ENCODE peak calls at places on chromosome 15, in eight cellular contexts. Y is neuronal stem cell, G is fibroblast of lung, D is astrocyte, U is mesendoderm, F is neural progenitor cell, K is PC-3, Z is HCT116. T is an unnamed sample.
A peak's percentile ranks its signal among the peaks of the same experiment; 100 is the strongest.

GRCh38 chr15:82105458-82106205 is 59.8 kb upstream of the MEX3B start:
- DNase-seq in U (peak; percentile 57), G (peak; percentile 57), K (peak; percentile 32), F (no peak), D (peak; percentile 78), Z (no peak), Y (no peak), T (no peak)

GRCh38 chr15:60804986-60805949 is 326.3 kb upstream of the ICE2 start:
- DNase-seq in Z (no peak), U (peak; percentile 80), G (no peak), D (peak; percentile 84), K (peak; percentile 4), F (no peak), Y (no peak), T (peak; percentile 56)

GRCh38 chr15:98799461-98799971 is 151.2 kb downstream of the IGF1R start:
- DNase-seq in K (no peak), F (peak; percentile 65), D (no peak), G (no peak), U (peak; percentile 85), Y (no peak), Z (no peak), T (peak; percentile 21)

GRCh38 chr15:77607111-77607893 is 25.4 kb downstream of the LINGO1 start:
- DNase-seq in G (no peak), Y (no peak), D (no peak), U (peak; percentile 74), Z (no peak), F (peak; percentile 80), K (no peak), T (no peak)

GRCh38 chr15:90097475-90097874 is 4.8 kb downstream of the IDH2 start:
- DNase-seq in Z (no peak), Y (no peak), K (no peak), F (no peak), G (no peak), U (no peak), D (no peak), T (no peak)

GRCh38 chr15:46296797-46297196 is 662.0 kb downstream of the SQOR start:
- DNase-seq in U (no peak), K (no peak), D (no peak), G (no peak), F (no peak), Y (no peak), Z (no peak), T (no peak)

GRCh38 chr15:31178705-31179104 is 77.2 kb upstream of the TRPM1 start:
- DNase-seq in Y (no peak), D (no peak), G (no peak), F (no peak), Z (no peak), U (no peak), K (no peak), T (no peak)

GRCh38 chr15:66761723-66762595 is 59.9 kb downstream of the SMAD6 start:
- DNase-seq in G (no peak), D (peak; percentile 45), Y (no peak), U (no peak), Z (no peak), K (peak; percentile 72), F (no peak), T (no peak)

GRCh38 chr15:51350723-51351122 is 9.3 kb downstream of the GLDN start:
- DNase-seq in K (no peak), G (no peak), D (no peak), Z (no peak), F (no peak), Y (no peak), U (no peak), T (no peak)

GRCh38 chr15:44045217-44045616 is 149.9 kb downstream of the FRMD5 start:
- DNase-seq in G (no peak), K (no peak), F (no peak), Y (no peak), Z (no peak), D (no peak), U (no peak), T (peak; percentile 81)

GRCh38 chr15:67018026-67018425 is 47.4 kb upstream of the SMAD3 start:
- DNase-seq in Z (no peak), F (no peak), U (no peak), G (no peak), Y (no peak), D (no peak), K (no peak), T (no peak)

GRCh38 chr15:66476535-66476934 is 21.0 kb downstream of the SNAPC5 start:
- DNase-seq in Z (no peak), G (no peak), D (no peak), F (no peak), K (no peak), U (no peak), Y (no peak), T (no peak)

GRCh38 chr15:88391700-88392099 is 75.5 kb downstream of the MRPL46 start:
- DNase-seq in D (no peak), Y (no peak), Z (no peak), K (no peak), G (no peak), F (no peak), U (no peak), T (no peak)

GRCh38 chr15:100310511-100310910 is 31.3 kb downstream of the ADAMTS17 start:
- DNase-seq in G (no peak), Y (no peak), D (no peak), Z (no peak), F (peak; percentile 82), K (no peak), U (no peak), T (no peak)

GRCh38 chr15:73380661-73381060 is 11.9 kb upstream of the HCN4 start:
- DNase-seq in Z (no peak), Y (no peak), U (no peak), G (no peak), F (no peak), K (no peak), D (no peak), T (no peak)

GRCh38 chr15:99123706-99124451 is 19.0 kb downstream of the SYNM start:
- DNase-seq in Y (peak; percentile 63), D (peak; percentile 93), G (peak; percentile 96), U (peak; percentile 98), K (peak; percentile 96), Z (peak; percentile 86), F (peak; percentile 55), T (peak; percentile 95)

GRCh38 chr15:66765478-66766281 is 63.6 kb downstream of the SMAD6 start:
- DNase-seq in U (no peak), F (no peak), Z (peak; percentile 81), G (no peak), D (peak; percentile 65), Y (no peak), K (peak; percentile 98), T (peak; percentile 93)

GRCh38 chr15:50265620-50266019 is at the start of gene HDC:
- DNase-seq in F (peak; percentile 85), G (no peak), D (no peak), U (no peak), K (no peak), Y (peak; percentile 71), Z (no peak), T (no peak)

GRCh38 chr15:100248236-100248635 is 93.5 kb downstream of the ADAMTS17 start:
- DNase-seq in D (no peak), K (no peak), G (no peak), U (no peak), Y (no peak), Z (no peak), F (no peak), T (no peak)

GRCh38 chr15:46518381-46518780 is 883.6 kb downstream of the SQOR start:
- DNase-seq in G (no peak), K (no peak), D (no peak), F (no peak), Z (no peak), Y (no peak), U (no peak), T (no peak)

GRCh38 chr15:80856809-80857377 is 77.7 kb downstream of the CEMIP start:
- DNase-seq in Z (peak; percentile 57), K (peak; percentile 82), F (peak; percentile 75), Y (no peak), G (no peak), D (no peak), U (peak; percentile 44), T (no peak)

GRCh38 chr15:22963546-22964125 is 16.5 kb downstream of the CYFIP1 start:
- DNase-seq in F (no peak), Y (no peak), K (no peak), D (no peak), G (no peak), U (no peak), Z (no peak), T (no peak)
- H3K27ac ChIP-seq in F (no peak overlapping the region), Y (no peak overlapping the region), K (no peak overlapping the region), D (peak overlapping the region; percentile 24), G (peak overlapping the region; percentile 59), U (no peak overlapping the region), Z (no peak overlapping the region), T (no peak overlapping the region)

GRCh38 chr15:69059170-69059943 is 44.9 kb downstream of the NOX5 start:
- DNase-seq in K (peak; percentile 94), F (peak; percentile 95), U (peak; percentile 96), G (peak; percentile 89), Z (peak; percentile 88), Y (peak; percentile 92), D (peak; percentile 53), T (peak; percentile 78)
- H3K9ac ChIP-seq in K (no peak overlapping the region), F (no peak overlapping the region), U (no peak overlapping the region), G (no peak overlapping the region), Z (no peak overlapping the region), Y (no peak overlapping the region), D (no peak overlapping the region), T (no peak overlapping the region)

GRCh38 chr15:25682349-25682748 is 180.8 kb downstream of the ATP10A start:
- DNase-seq in Y (no peak), U (no peak), G (no peak), F (no peak), K (no peak), Z (no peak), D (no peak), T (no peak)
- H3K27ac ChIP-seq in Y (no peak overlapping the region), U (no peak overlapping the region), G (no peak overlapping the region), F (no peak overlapping the region), K (no peak overlapping the region), Z (no peak overlapping the region), D (no peak overlapping the region), T (no peak overlapping the region)

GRCh38 chr15:48005921-48006541 is 114.8 kb upstream of the SLC24A5 start:
- DNase-seq in D (no peak), Z (no peak), F (no peak), U (peak; percentile 36), Y (no peak), G (no peak), K (no peak), T (no peak)

GRCh38 chr15:48002772-48003171 is 118.0 kb upstream of the SLC24A5 start:
- DNase-seq in U (no peak), K (no peak), Y (no peak), Z (no peak), G (no peak), F (no peak), D (no peak), T (no peak)

GRCh38 chr15:48001393-48002059 is 119.3 kb upstream of the SLC24A5 start:
- DNase-seq in Z (no peak), Y (no peak), F (no peak), U (no peak), G (no peak), K (no peak), D (no peak), T (no peak)

GRCh38 chr15:48005077-48005476 is 115.7 kb upstream of the SLC24A5 start:
- DNase-seq in Z (no peak), U (no peak), F (no peak), G (no peak), K (no peak), Y (no peak), D (no peak), T (no peak)

DNA sequence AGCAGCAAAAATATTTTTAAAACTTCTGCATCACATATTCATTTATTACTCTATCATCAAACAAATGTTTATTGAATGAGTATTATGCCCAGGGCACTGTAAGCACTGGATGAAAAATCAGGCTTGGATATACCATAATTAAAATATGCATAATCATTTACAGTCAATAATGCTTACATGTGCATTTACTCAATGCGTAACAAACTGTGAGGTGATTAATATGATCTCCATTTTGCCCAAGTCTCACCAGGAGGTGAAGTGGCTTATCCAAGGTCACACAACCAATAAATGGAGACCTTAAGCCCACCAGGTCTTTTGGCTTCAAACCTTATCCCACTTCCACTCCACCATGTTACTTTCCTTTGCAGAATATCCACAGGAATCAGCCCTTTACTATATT is 117.3 kb upstream of the SLC24A5 start:
- DNase-seq in D (no peak), K (no peak), F (no peak), Y (no peak), U (no peak), Z (no peak), G (no peak), T (no peak)
- H3K9ac ChIP-seq in D (no peak overlapping the region), K (no peak overlapping the region), F (no peak overlapping the region), Y (no peak overlapping the region), U (no peak overlapping the region), Z (no peak overlapping the region), G (no peak overlapping the region), T (no peak overlapping the region)

T was measured in endothelial cell of umbilical vein.